ENCODE peak calls at places on chromosomes 6 and 20, in seven cellular contexts. V, U, T, H, I, O and G are unnamed samples.

GRCh38 chr6:168361766-168362165 is 42.2 kb upstream of the DACT2 start:
- DNase-seq in U (no peak), I (no peak), T (no peak), V (no peak), H (no peak), O (no peak), G (no peak)

GRCh38 chr6:167422934-167423333 is 98.0 kb downstream of the TTLL2 start:
- DNase-seq in H (no peak), V (no peak), O (no peak), I (no peak), U (no peak), T (no peak), G (no peak)

GRCh38 chr6:118968416-118968815 is 33.5 kb upstream of the MCM9 start:
- DNase-seq in V (peak; percentile 58), H (peak; percentile 5), I (peak; percentile 47), T (peak; percentile 32), U (no peak), O (no peak), G (peak; percentile 36)

GRCh38 chr6:166939894-166940293 is 16.5 kb downstream of the RNASET2 start:
- DNase-seq in O (no peak), I (no peak), H (no peak), U (no peak), V (no peak), T (no peak), G (no peak)

GRCh38 chr6:87724994-87725811 is 23.2 kb upstream of the AKIRIN2 start:
- DNase-seq in I (no peak), O (no peak), U (peak; percentile 30), V (no peak), T (peak; percentile 95), H (no peak), G (peak; percentile 85)

GRCh38 chr20:62122659-62123449 is 579 bp downstream of the LSM14B start:
- DNase-seq in I (no peak), O (peak; percentile 54), V (no peak), U (peak; percentile 50), H (peak; percentile 23), T (peak; percentile 45), G (peak; percentile 58)

GRCh38 chr6:16436550-16436949 is 198.2 kb downstream of the GMPR start:
- DNase-seq in O (peak; percentile 25), U (no peak), T (no peak), V (no peak), H (no peak), I (no peak), G (no peak)

GRCh38 chr6:68239034-68239433 is 396.0 kb upstream of the ADGRB3 start:
- DNase-seq in V (no peak), H (no peak), O (no peak), I (no peak), T (no peak), U (no peak), G (no peak)

GRCh38 chr6:42532038-42532669 is 31.7 kb upstream of the UBR2 start:
- DNase-seq in V (peak; percentile 58), I (peak; percentile 91), U (peak; percentile 68), H (peak; percentile 26), T (peak; percentile 82), O (no peak), G (peak; percentile 65)

GRCh38 chr20:2593756-2594155 is 57.4 kb downstream of the TMC2 start:
- DNase-seq in V (no peak), U (no peak), H (no peak), I (no peak), O (no peak), T (no peak), G (no peak)

GRCh38 chr20:38870733-38871559 is 55.3 kb upstream of the FAM83D start:
- DNase-seq in T (peak; percentile 51), V (no peak), H (peak; percentile 16), U (no peak), O (peak; percentile 46), I (no peak), G (peak; percentile 87)

GRCh38 chr6:52497652-52498408 is 77.7 kb downstream of the EFHC1 start:
- DNase-seq in U (no peak), O (no peak), V (no peak), H (peak; percentile 75), T (peak; percentile 96), I (no peak), G (peak; percentile 91)

GRCh38 chr6:142333431-142333830 is 31.6 kb downstream of the ADGRG6 start:
- DNase-seq in U (no peak), H (no peak), O (no peak), T (no peak), I (no peak), V (no peak), G (no peak)

GRCh38 chr6:106974337-106974998 is at the start of gene CD24:
- DNase-seq in H (no peak), I (no peak), O (peak; percentile 35), U (no peak), T (peak; percentile 35), V (no peak), G (no peak)

GRCh38 chr20:51597389-51598231 is 55.1 kb upstream of the NFATC2 start:
- DNase-seq in O (no peak), U (no peak), V (no peak), T (no peak), H (no peak), I (no peak), G (no peak)

GRCh38 chr6:137874204-137875001 is 7.3 kb downstream of the TNFAIP3 start:
- DNase-seq in I (peak; percentile 33), T (peak; percentile 61), O (no peak), U (no peak), H (no peak), V (no peak), G (no peak)